ENCODE peak calls at places on chromosomes 3 and 15, in ten cellular contexts. One of them, this sample, is unnamed.

GRCh38 chr3:143551790-143552189 is 296.5 kb downstream of the SLC9A9 start:
- DNase-seq in T-helper 17 cell: no peak
- DNase-seq in stimulated activated CD4-positive, alpha-beta T cell treated with anti-CD3 and anti-CD28 coated beads, Interleukin-4, amount 100 ng/mL, for 24 hours: no peak
- DNase-seq in H54: no peak
- DNase-seq in iris pigment epithelial cell: no peak
- DNase-seq in uterus: no peak
- DNase-seq in stimulated activated naive CD4-positive, alpha-beta T cell: no peak
- DNase-seq in nephron progenitor cell: no peak
- DNase-seq in tibial artery: no peak
- DNase-seq in activated CD8-positive, alpha-beta memory T cell treated with anti-CD3 and anti-CD28 coated beads, Interleukin-2, amount 10 ng/mL, durations not matched to agents 7 days and 5 days: no peak
- DNase-seq in this sample: no peak

GRCh38 chr3:160458151-160458550 is 8.6 kb upstream of the TRIM59 start:
- DNase-seq in uterus: no peak
- DNase-seq in iris pigment epithelial cell: no peak
- DNase-seq in H54: no peak
- DNase-seq in activated CD8-positive, alpha-beta memory T cell treated with anti-CD3 and anti-CD28 coated beads, Interleukin-2, amount 10 ng/mL, durations not matched to agents 7 days and 5 days: no peak
- DNase-seq in T-helper 17 cell: no peak
- DNase-seq in nephron progenitor cell: no peak
- DNase-seq in stimulated activated naive CD4-positive, alpha-beta T cell: no peak
- DNase-seq in stimulated activated CD4-positive, alpha-beta T cell treated with anti-CD3 and anti-CD28 coated beads, Interleukin-4, amount 100 ng/mL, for 24 hours: no peak
- DNase-seq in tibial artery: no peak
- DNase-seq in this sample: no peak

GRCh38 chr3:174355505-174355904 is 503.6 kb upstream of the NAALADL2 start:
- DNase-seq in tibial artery: no peak
- DNase-seq in T-helper 17 cell: no peak
- DNase-seq in activated CD8-positive, alpha-beta memory T cell treated with anti-CD3 and anti-CD28 coated beads, Interleukin-2, amount 10 ng/mL, durations not matched to agents 7 days and 5 days: no peak
- DNase-seq in H54: no peak
- DNase-seq in uterus: no peak
- DNase-seq in iris pigment epithelial cell: peak; percentile 31
- DNase-seq in nephron progenitor cell: no peak
- DNase-seq in stimulated activated naive CD4-positive, alpha-beta T cell: no peak
- DNase-seq in stimulated activated CD4-positive, alpha-beta T cell treated with anti-CD3 and anti-CD28 coated beads, Interleukin-4, amount 100 ng/mL, for 24 hours: no peak
- DNase-seq in this sample: peak; percentile 36

GRCh38 chr15:79016527-79017170 is 71.8 kb upstream of the CTSH start:
- DNase-seq in tibial artery: no peak
- DNase-seq in activated CD8-positive, alpha-beta memory T cell treated with anti-CD3 and anti-CD28 coated beads, Interleukin-2, amount 10 ng/mL, durations not matched to agents 7 days and 5 days: no peak
- DNase-seq in uterus: no peak
- DNase-seq in H54: no peak
- DNase-seq in iris pigment epithelial cell: no peak
- DNase-seq in stimulated activated naive CD4-positive, alpha-beta T cell: no peak
- DNase-seq in stimulated activated CD4-positive, alpha-beta T cell treated with anti-CD3 and anti-CD28 coated beads, Interleukin-4, amount 100 ng/mL, for 24 hours: no peak
- DNase-seq in nephron progenitor cell: no peak
- DNase-seq in T-helper 17 cell: no peak
- DNase-seq in this sample: no peak

GRCh38 chr15:74399511-74400312 is 32.3 kb upstream of the CYP11A1 start:
- DNase-seq in stimulated activated naive CD4-positive, alpha-beta T cell: no peak
- DNase-seq in stimulated activated CD4-positive, alpha-beta T cell treated with anti-CD3 and anti-CD28 coated beads, Interleukin-4, amount 100 ng/mL, for 24 hours: peak; percentile 64
- DNase-seq in activated CD8-positive, alpha-beta memory T cell treated with anti-CD3 and anti-CD28 coated beads, Interleukin-2, amount 10 ng/mL, durations not matched to agents 7 days and 5 days: peak; percentile 92
- DNase-seq in T-helper 17 cell: no peak
- DNase-seq in iris pigment epithelial cell: peak; percentile 59
- DNase-seq in tibial artery: no peak
- DNase-seq in H54: no peak
- DNase-seq in uterus: no peak
- DNase-seq in nephron progenitor cell: no peak
- DNase-seq in this sample: peak; percentile 23

GRCh38 chr3:142165194-142165593 is 15.8 kb upstream of the TFDP2 start:
- DNase-seq in stimulated activated CD4-positive, alpha-beta T cell treated with anti-CD3 and anti-CD28 coated beads, Interleukin-4, amount 100 ng/mL, for 24 hours: no peak
- DNase-seq in uterus: no peak
- DNase-seq in nephron progenitor cell: no peak
- DNase-seq in H54: no peak
- DNase-seq in T-helper 17 cell: no peak
- DNase-seq in iris pigment epithelial cell: peak; percentile 34
- DNase-seq in activated CD8-positive, alpha-beta memory T cell treated with anti-CD3 and anti-CD28 coated beads, Interleukin-2, amount 10 ng/mL, durations not matched to agents 7 days and 5 days: no peak
- DNase-seq in stimulated activated naive CD4-positive, alpha-beta T cell: no peak
- DNase-seq in tibial artery: no peak
- DNase-seq in this sample: no peak

GRCh38 chr3:33439421-33440327 is 531 bp downstream of the UBP1 start:
- DNase-seq in H54: no peak
- DNase-seq in iris pigment epithelial cell: peak; percentile 33
- DNase-seq in activated CD8-positive, alpha-beta memory T cell treated with anti-CD3 and anti-CD28 coated beads, Interleukin-2, amount 10 ng/mL, durations not matched to agents 7 days and 5 days: peak; percentile 76
- DNase-seq in T-helper 17 cell: peak; percentile 36
- DNase-seq in nephron progenitor cell: no peak
- DNase-seq in uterus: peak; percentile 47
- DNase-seq in stimulated activated CD4-positive, alpha-beta T cell treated with anti-CD3 and anti-CD28 coated beads, Interleukin-4, amount 100 ng/mL, for 24 hours: peak; percentile 45
- DNase-seq in tibial artery: peak; percentile 81
- DNase-seq in stimulated activated naive CD4-positive, alpha-beta T cell: peak; percentile 40
- DNase-seq in this sample: no peak

GRCh38 chr15:75455982-75456531 is 4.6 kb upstream of the SIN3A start:
- DNase-seq in iris pigment epithelial cell: peak; percentile 65
- DNase-seq in tibial artery: peak; percentile 81
- DNase-seq in stimulated activated CD4-positive, alpha-beta T cell treated with anti-CD3 and anti-CD28 coated beads, Interleukin-4, amount 100 ng/mL, for 24 hours: peak; percentile 58
- DNase-seq in stimulated activated naive CD4-positive, alpha-beta T cell: peak; percentile 62
- DNase-seq in nephron progenitor cell: no peak
- DNase-seq in uterus: no peak
- DNase-seq in T-helper 17 cell: no peak
- DNase-seq in H54: peak; percentile 63
- DNase-seq in activated CD8-positive, alpha-beta memory T cell treated with anti-CD3 and anti-CD28 coated beads, Interleukin-2, amount 10 ng/mL, durations not matched to agents 7 days and 5 days: peak; percentile 84
- DNase-seq in this sample: peak; percentile 58

GRCh38 chr3:100033184-100033583 is 81.1 kb downstream of the FILIP1L start:
- DNase-seq in stimulated activated naive CD4-positive, alpha-beta T cell: no peak
- DNase-seq in activated CD8-positive, alpha-beta memory T cell treated with anti-CD3 and anti-CD28 coated beads, Interleukin-2, amount 10 ng/mL, durations not matched to agents 7 days and 5 days: no peak
- DNase-seq in tibial artery: no peak
- DNase-seq in uterus: no peak
- DNase-seq in iris pigment epithelial cell: peak; percentile 98
- DNase-seq in nephron progenitor cell: no peak
- DNase-seq in T-helper 17 cell: no peak
- DNase-seq in stimulated activated CD4-positive, alpha-beta T cell treated with anti-CD3 and anti-CD28 coated beads, Interleukin-4, amount 100 ng/mL, for 24 hours: no peak
- DNase-seq in H54: no peak
- DNase-seq in this sample: peak; percentile 75

GRCh38 chr3:169923189-169923588 is 11.8 kb downstream of the SAMD7 start:
- DNase-seq in T-helper 17 cell: no peak
- DNase-seq in tibial artery: no peak
- DNase-seq in H54: no peak
- DNase-seq in iris pigment epithelial cell: peak; percentile 4
- DNase-seq in activated CD8-positive, alpha-beta memory T cell treated with anti-CD3 and anti-CD28 coated beads, Interleukin-2, amount 10 ng/mL, durations not matched to agents 7 days and 5 days: no peak
- DNase-seq in uterus: peak; percentile 19
- DNase-seq in stimulated activated naive CD4-positive, alpha-beta T cell: no peak
- DNase-seq in nephron progenitor cell: no peak
- DNase-seq in stimulated activated CD4-positive, alpha-beta T cell treated with anti-CD3 and anti-CD28 coated beads, Interleukin-4, amount 100 ng/mL, for 24 hours: no peak
- DNase-seq in this sample: peak; percentile 64

GRCh38 chr3:171850968-171851600 is 7.9 kb downstream of the TMEM212 start:
- DNase-seq in stimulated activated CD4-positive, alpha-beta T cell treated with anti-CD3 and anti-CD28 coated beads, Interleukin-4, amount 100 ng/mL, for 24 hours: no peak
- DNase-seq in tibial artery: no peak
- DNase-seq in stimulated activated naive CD4-positive, alpha-beta T cell: no peak
- DNase-seq in iris pigment epithelial cell: no peak
- DNase-seq in nephron progenitor cell: no peak
- DNase-seq in activated CD8-positive, alpha-beta memory T cell treated with anti-CD3 and anti-CD28 coated beads, Interleukin-2, amount 10 ng/mL, durations not matched to agents 7 days and 5 days: no peak
- DNase-seq in T-helper 17 cell: no peak
- DNase-seq in H54: no peak
- DNase-seq in uterus: no peak
- DNase-seq in this sample: no peak

GRCh38 chr15:67406257-67406861 is 114.6 kb upstream of the C15orf61 start:
- DNase-seq in stimulated activated naive CD4-positive, alpha-beta T cell: no peak
- DNase-seq in T-helper 17 cell: no peak
- DNase-seq in activated CD8-positive, alpha-beta memory T cell treated with anti-CD3 and anti-CD28 coated beads, Interleukin-2, amount 10 ng/mL, durations not matched to agents 7 days and 5 days: no peak
- DNase-seq in tibial artery: no peak
- DNase-seq in uterus: no peak
- DNase-seq in iris pigment epithelial cell: peak; percentile 12
- DNase-seq in stimulated activated CD4-positive, alpha-beta T cell treated with anti-CD3 and anti-CD28 coated beads, Interleukin-4, amount 100 ng/mL, for 24 hours: no peak
- DNase-seq in nephron progenitor cell: no peak
- DNase-seq in H54: no peak
- DNase-seq in this sample: no peak